ENCODE peak calls at places on chromosome 22, in four cellular contexts. One of them, this sample, is unnamed.

GRCh38 chr22:49827853-49828598 is at the start of gene BRD1:
- DNase-seq in mucosa of descending colon: peak; percentile 82
- DNase-seq in stimulated activated CD4-positive, alpha-beta T cell treated with anti-CD3 and anti-CD28 coated beads, Interleukin-15, amount 100 ng/mL, for 48 hours: peak; percentile 32
- DNase-seq in prostate gland: no peak
- DNase-seq in this sample: no peak

GRCh38 chr22:49693416-49693815 is 134.3 kb downstream of the BRD1 start:
- DNase-seq in mucosa of descending colon: no peak
- DNase-seq in stimulated activated CD4-positive, alpha-beta T cell treated with anti-CD3 and anti-CD28 coated beads, Interleukin-15, amount 100 ng/mL, for 48 hours: no peak
- DNase-seq in prostate gland: no peak
- DNase-seq in this sample: no peak

GRCh38 chr22:23130697-23131096 is 11.1 kb downstream of the RSPH14 start:
- DNase-seq in mucosa of descending colon: no peak
- DNase-seq in stimulated activated CD4-positive, alpha-beta T cell treated with anti-CD3 and anti-CD28 coated beads, Interleukin-15, amount 100 ng/mL, for 48 hours: no peak
- DNase-seq in prostate gland: no peak
- DNase-seq in this sample: no peak

GRCh38 chr22:38758276-38758945 is 2.6 kb upstream of the SUN2 start:
- DNase-seq in mucosa of descending colon: no peak
- DNase-seq in stimulated activated CD4-positive, alpha-beta T cell treated with anti-CD3 and anti-CD28 coated beads, Interleukin-15, amount 100 ng/mL, for 48 hours: peak; percentile 74
- DNase-seq in prostate gland: no peak
- DNase-seq in this sample: no peak

GRCh38 chr22:26835929-26836528 is 178.6 kb downstream of the MIAT start:
- DNase-seq in mucosa of descending colon: peak; percentile 31
- DNase-seq in stimulated activated CD4-positive, alpha-beta T cell treated with anti-CD3 and anti-CD28 coated beads, Interleukin-15, amount 100 ng/mL, for 48 hours: peak; percentile 53
- DNase-seq in prostate gland: no peak
- DNase-seq in this sample: no peak

GRCh38 chr22:22075382-22076163 is 93.0 kb upstream of the TOP3B start:
- DNase-seq in mucosa of descending colon: no peak
- DNase-seq in stimulated activated CD4-positive, alpha-beta T cell treated with anti-CD3 and anti-CD28 coated beads, Interleukin-15, amount 100 ng/mL, for 48 hours: no peak
- DNase-seq in prostate gland: no peak
- DNase-seq in this sample: no peak

GRCh38 chr22:46262449-46263207 is 515 bp downstream of the PKDREJ start:
- DNase-seq in mucosa of descending colon: peak; percentile 79
- DNase-seq in stimulated activated CD4-positive, alpha-beta T cell treated with anti-CD3 and anti-CD28 coated beads, Interleukin-15, amount 100 ng/mL, for 48 hours: no peak
- DNase-seq in prostate gland: no peak
- DNase-seq in this sample: no peak

GRCh38 chr22:39994046-39994565 is 648 bp upstream of the FAM83F start:
- DNase-seq in mucosa of descending colon: no peak
- DNase-seq in stimulated activated CD4-positive, alpha-beta T cell treated with anti-CD3 and anti-CD28 coated beads, Interleukin-15, amount 100 ng/mL, for 48 hours: peak; percentile 24
- DNase-seq in prostate gland: no peak
- DNase-seq in this sample: no peak

GRCh38 chr22:23227380-23227779 is 47.1 kb downstream of the BCR start:
- DNase-seq in mucosa of descending colon: no peak
- DNase-seq in stimulated activated CD4-positive, alpha-beta T cell treated with anti-CD3 and anti-CD28 coated beads, Interleukin-15, amount 100 ng/mL, for 48 hours: no peak
- DNase-seq in prostate gland: no peak
- DNase-seq in this sample: no peak

GRCh38 chr22:43312608-43313007 is 30.6 kb downstream of the SCUBE1 start:
- DNase-seq in mucosa of descending colon: no peak
- DNase-seq in stimulated activated CD4-positive, alpha-beta T cell treated with anti-CD3 and anti-CD28 coated beads, Interleukin-15, amount 100 ng/mL, for 48 hours: no peak
- DNase-seq in prostate gland: no peak
- DNase-seq in this sample: no peak

GRCh38 chr22:41478473-41478872 is 9.6 kb downstream of the ACO2 start:
- DNase-seq in mucosa of descending colon: no peak
- DNase-seq in stimulated activated CD4-positive, alpha-beta T cell treated with anti-CD3 and anti-CD28 coated beads, Interleukin-15, amount 100 ng/mL, for 48 hours: no peak
- DNase-seq in prostate gland: no peak
- DNase-seq in this sample: no peak

GRCh38 chr22:25419247-25420113 is 145.0 kb upstream of the GRK3 start:
- DNase-seq in mucosa of descending colon: peak; percentile 46
- DNase-seq in stimulated activated CD4-positive, alpha-beta T cell treated with anti-CD3 and anti-CD28 coated beads, Interleukin-15, amount 100 ng/mL, for 48 hours: no peak
- DNase-seq in prostate gland: no peak
- DNase-seq in this sample: no peak

GRCh38 chr22:38028344-38029130 is 28.7 kb upstream of the PICK1 start:
- DNase-seq in mucosa of descending colon: no peak
- DNase-seq in stimulated activated CD4-positive, alpha-beta T cell treated with anti-CD3 and anti-CD28 coated beads, Interleukin-15, amount 100 ng/mL, for 48 hours: no peak
- DNase-seq in prostate gland: no peak
- DNase-seq in this sample: no peak

GRCh38 chr22:31344369-31345330 is 1.5 kb downstream of the PATZ1 start:
- DNase-seq in mucosa of descending colon: peak; percentile 72
- DNase-seq in stimulated activated CD4-positive, alpha-beta T cell treated with anti-CD3 and anti-CD28 coated beads, Interleukin-15, amount 100 ng/mL, for 48 hours: no peak
- DNase-seq in prostate gland: peak; percentile 65
- DNase-seq in this sample: no peak

GRCh38 chr22:37431811-37432707 is 4.8 kb upstream of the ELFN2 start:
- DNase-seq in mucosa of descending colon: no peak
- DNase-seq in stimulated activated CD4-positive, alpha-beta T cell treated with anti-CD3 and anti-CD28 coated beads, Interleukin-15, amount 100 ng/mL, for 48 hours: peak; percentile 52
- DNase-seq in prostate gland: no peak
- DNase-seq in this sample: no peak

GRCh38 chr22:21665047-21665851 is 563 bp upstream of the PPIL2 start:
- DNase-seq in mucosa of descending colon: no peak
- DNase-seq in stimulated activated CD4-positive, alpha-beta T cell treated with anti-CD3 and anti-CD28 coated beads, Interleukin-15, amount 100 ng/mL, for 48 hours: no peak
- DNase-seq in prostate gland: no peak
- DNase-seq in this sample: no peak

GRCh38 chr22:49668402-49668801 is 159.3 kb downstream of the BRD1 start:
- DNase-seq in mucosa of descending colon: no peak
- DNase-seq in stimulated activated CD4-positive, alpha-beta T cell treated with anti-CD3 and anti-CD28 coated beads, Interleukin-15, amount 100 ng/mL, for 48 hours: no peak
- DNase-seq in prostate gland: no peak
- DNase-seq in this sample: no peak